ENCODE peak calls at places on chromosomes 1 and 21, in eight cellular contexts. Y is naive B cell; H is neural crest cell; R is stimulated activated CD4-positive, alpha-beta T cell treated with anti-CD3 and anti-CD28 coated beads, Interleukin-4, amount 100 ng/mL, for 4 hours; P is Calu3; B is substantia nigra; T is stimulated activated CD8-positive, alpha-beta memory T cell treated with anti-CD3 and anti-CD28 coated beads, Interleukin-2, amount 100 ng/mL, for 1 hour; X is GM12865. W is an unnamed sample.
A peak's percentile ranks its signal among the peaks of the same experiment; 100 is the strongest.

GRCh38 chr1:13790290-13791035 is 90.5 kb downstream of the PRDM2 start:
- DNase-seq in Y (no peak), H (no peak), R (no peak), P (no peak), B (no peak), T (no peak), X (no peak), W (no peak)

GRCh38 chr1:7623886-7624285 is 147.2 kb upstream of the VAMP3 start:
- DNase-seq in Y (no peak), H (no peak), R (no peak), P (no peak), B (peak; percentile 30), T (no peak), X (no peak), W (peak; percentile 56)

GRCh38 chr1:214506972-214507431 is 44.4 kb downstream of the PTPN14 start:
- DNase-seq in Y (no peak), H (no peak), R (no peak), P (peak; percentile 93), B (no peak), T (no peak), X (no peak), W (no peak)

GRCh38 chr1:167909691-167910180 is 4.2 kb downstream of the ADCY10 start:
- DNase-seq in Y (no peak), H (no peak), R (no peak), P (no peak), B (no peak), T (no peak), X (peak; percentile 59), W (no peak)

GRCh38 chr21:25582888-25583287 is 24.4 kb downstream of the MRPL39 start:
- DNase-seq in Y (no peak), H (no peak), R (no peak), P (no peak), B (no peak), T (no peak), X (peak; percentile 35), W (no peak)

GRCh38 chr1:88276158-88276557 is 407.9 kb upstream of the PKN2 start:
- DNase-seq in Y (no peak), H (no peak), R (no peak), P (no peak), B (no peak), T (no peak), X (peak; percentile 4), W (no peak)

GRCh38 chr1:2031546-2032540 is 12.7 kb downstream of the GABRD start:
- DNase-seq in Y (no peak), H (no peak), R (no peak), P (no peak), B (no peak), T (no peak), X (no peak), W (no peak)

GRCh38 chr21:35203093-35204021 is 154.3 kb upstream of the RUNX1 start:
- DNase-seq in Y (no peak), H (no peak), R (no peak), P (no peak), B (no peak), T (no peak), X (no peak), W (no peak)

GRCh38 chr1:169044296-169044695 is 62.2 kb upstream of the ATP1B1 start:
- DNase-seq in Y (no peak), H (no peak), R (no peak), P (no peak), B (no peak), T (peak; percentile 10), X (peak; percentile 77), W (peak; percentile 74)

GRCh38 chr1:108745980-108746381 is 493 bp upstream of the STXBP3 start:
- DNase-seq in Y (no peak), H (no peak), R (no peak), P (no peak), B (no peak), T (no peak), X (no peak), W (no peak)

GRCh38 chr1:4149281-4149680 is 249.2 kb upstream of the C1orf174 start:
- DNase-seq in Y (no peak), H (no peak), R (no peak), P (no peak), B (no peak), T (no peak), X (no peak), W (no peak)

GRCh38 chr1:185775505-185775904 is 41.3 kb downstream of the HMCN1 start:
- DNase-seq in Y (no peak), H (no peak), R (no peak), P (no peak), B (no peak), T (no peak), X (no peak), W (no peak)

GRCh38 chr1:181423301-181423918 is 59.9 kb upstream of the CACNA1E start:
- DNase-seq in Y (no peak), H (peak; percentile 37), R (peak; percentile 17), P (peak; percentile 62), B (peak; percentile 35), T (peak; percentile 12), X (peak; percentile 59), W (peak; percentile 81)

GRCh38 chr1:3545363-3546047 is 65.8 kb downstream of the MEGF6 start:
- DNase-seq in Y (no peak), H (no peak), R (no peak), P (no peak), B (no peak), T (no peak), X (no peak), W (no peak)

GRCh38 chr1:209900734-209901133 is 37.3 kb upstream of the SYT14 start:
- DNase-seq in Y (no peak), H (no peak), R (no peak), P (no peak), B (no peak), T (no peak), X (no peak), W (no peak)

GRCh38 chr1:222618001-222618879 is at the start of gene MIA3:
- DNase-seq in Y (peak; percentile 27), H (peak; percentile 57), R (peak; percentile 31), P (peak; percentile 82), B (peak; percentile 87), T (peak; percentile 27), X (peak; percentile 26), W (peak; percentile 90)

GRCh38 chr1:41936107-41936506 is 17.4 kb upstream of the HIVEP3 start:
- DNase-seq in Y (no peak), H (no peak), R (no peak), P (peak; percentile 63), B (no peak), T (no peak), X (peak; percentile 29), W (no peak)

GRCh38 chr1:9204156-9204720 is 30.3 kb upstream of the H6PD start:
- DNase-seq in Y (no peak), H (no peak), R (no peak), P (no peak), B (no peak), T (no peak), X (no peak), W (no peak)

GRCh38 chr1:112344754-112345423 is 51.1 kb upstream of the CTTNBP2NL start:
- DNase-seq in Y (no peak), H (no peak), R (no peak), P (no peak), B (no peak), T (no peak), X (peak; percentile 10), W (no peak)

GRCh38 chr1:153805042-153805745 is 30.0 kb downstream of the SLC27A3 start:
- DNase-seq in Y (peak; percentile 85), H (no peak), R (no peak), P (no peak), B (no peak), T (peak; percentile 36), X (peak; percentile 98), W (peak; percentile 68)

GRCh38 chr1:181356505-181357340 is 126.6 kb upstream of the CACNA1E start:
- DNase-seq in Y (no peak), H (no peak), R (no peak), P (no peak), B (no peak), T (no peak), X (no peak), W (peak; percentile 50)

W was measured in Ammon's horn.